ENCODE peak calls at places on chromosomes 5 and 9, in seven cellular contexts. M is vagina, L is AG08395, J is upper lobe of left lung, D is iPS-NIHi11, W is HTR-8/SVneo, A is left cardiac atrium. B is an unnamed sample.

GRCh38 chr5:82393951-82394350 is 115.8 kb upstream of the RPS23 start:
- DNase-seq in M (no peak), L (no peak), J (no peak), D (no peak), W (no peak), A (no peak), B (no peak)

GRCh38 chr5:180141068-180141660 is 67.8 kb downstream of the RASGEF1C start:
- DNase-seq in M (no peak), L (no peak), J (no peak), D (no peak), W (no peak), A (no peak), B (no peak)

GRCh38 chr9:89820337-89820736 is 215.5 kb downstream of the GADD45G start:
- DNase-seq in M (no peak), L (no peak), J (no peak), D (no peak), W (no peak), A (no peak), B (no peak)

GRCh38 chr5:176492431-176492830 is 44.2 kb downstream of the FAF2 start:
- DNase-seq in M (no peak), L (peak; percentile 7), J (no peak), D (no peak), W (no peak), A (no peak), B (no peak)

GRCh38 chr5:40755093-40755406 is 711 bp downstream of the TTC33 start:
- DNase-seq in M (no peak), L (peak; percentile 79), J (no peak), D (peak; percentile 70), W (peak; percentile 91), A (peak; percentile 68), B (peak; percentile 64)

GRCh38 chr5:43772601-43773031 is 169.6 kb downstream of the NNT start:
- DNase-seq in M (no peak), L (no peak), J (no peak), D (no peak), W (peak; percentile 10), A (no peak), B (peak; percentile 10)

GRCh38 chr5:132947661-132948060 is 15.8 kb downstream of the AFF4 start:
- DNase-seq in M (no peak), L (peak; percentile 5), J (no peak), D (no peak), W (no peak), A (no peak), B (no peak)

GRCh38 chr5:154042751-154043150 is 4.0 kb downstream of the MFAP3 start:
- DNase-seq in M (no peak), L (peak; percentile 5), J (no peak), D (no peak), W (no peak), A (no peak), B (no peak)

GRCh38 chr9:86354048-86354881 is at the start of gene TUT7:
- DNase-seq in M (peak; percentile 97), L (peak; percentile 96), J (peak; percentile 100), D (peak; percentile 98), W (peak; percentile 83), A (peak; percentile 97), B (peak; percentile 97)

GRCh38 chr9:137430723-137431415 is 7.7 kb downstream of the NOXA1 start:
- DNase-seq in M (no peak), L (no peak), J (peak; percentile 73), D (no peak), W (no peak), A (peak; percentile 17), B (no peak)

GRCh38 chr5:140321796-140322195 is 18.9 kb upstream of the PFDN1 start:
- DNase-seq in M (no peak), L (no peak), J (no peak), D (no peak), W (no peak), A (peak; percentile 51), B (no peak)

GRCh38 chr5:152144556-152144955 is 219.9 kb upstream of the GLRA1 start:
- DNase-seq in M (no peak), L (no peak), J (no peak), D (no peak), W (no peak), A (no peak), B (no peak)

GRCh38 chr9:129121483-129121882 is 10.3 kb downstream of the PTPA start:
- DNase-seq in M (no peak), L (peak; percentile 50), J (no peak), D (no peak), W (no peak), A (no peak), B (no peak)

GRCh38 chr5:998975-999501 is 9.6 kb upstream of the NKD2 start:
- DNase-seq in M (no peak), L (no peak), J (no peak), D (no peak), W (no peak), A (peak; percentile 28), B (no peak)

GRCh38 chr5:157068339-157068738 is 9.4 kb upstream of the HAVCR1 start:
- DNase-seq in M (no peak), L (no peak), J (no peak), D (no peak), W (no peak), A (no peak), B (no peak)

GRCh38 chr9:4604678-4605095 is 57.4 kb upstream of the PLPP6 start:
- DNase-seq in M (no peak), L (peak; percentile 54), J (no peak), D (peak; percentile 58), W (peak; percentile 60), A (peak; percentile 43), B (peak; percentile 74)

GRCh38 chr5:34790087-34790486 is 48.9 kb upstream of the TTC23L start:
- DNase-seq in M (no peak), L (no peak), J (no peak), D (no peak), W (no peak), A (no peak), B (no peak)

GRCh38 chr5:91848453-91848852 is 465.3 kb upstream of the ARRDC3 start:
- DNase-seq in M (no peak), L (no peak), J (no peak), D (no peak), W (peak; percentile 46), A (no peak), B (no peak)

GRCh38 chr5:115179068-115179958 is 9.6 kb upstream of the TRIM36 start:
- DNase-seq in M (no peak), L (no peak), J (peak; percentile 88), D (peak; percentile 56), W (no peak), A (no peak), B (peak; percentile 28)

GRCh38 chr9:17761984-17762676 is 183.3 kb downstream of the SH3GL2 start:
- DNase-seq in M (no peak), L (no peak), J (no peak), D (no peak), W (no peak), A (no peak), B (no peak)

GRCh38 chr5:150481972-150482406 is 25.9 kb upstream of the NDST1 start:
- DNase-seq in M (no peak), L (no peak), J (no peak), D (no peak), W (no peak), A (no peak), B (no peak)

GRCh38 chr5:91225848-91226686 is 157.1 kb downstream of the ARRDC3 start:
- DNase-seq in M (no peak), L (no peak), J (no peak), D (peak; percentile 65), W (no peak), A (no peak), B (peak; percentile 74)

GRCh38 chr9:89802809-89803355 is 198.1 kb downstream of the GADD45G start:
- DNase-seq in M (no peak), L (no peak), J (peak; percentile 17), D (no peak), W (no peak), A (peak; percentile 68), B (no peak)

GRCh38 chr5:174972291-174972690 is 247.9 kb downstream of the MSX2 start:
- DNase-seq in M (no peak), L (no peak), J (no peak), D (no peak), W (no peak), A (no peak), B (no peak)

GRCh38 chr5:17666726-17667235 is 32.5 kb downstream of the TAF11L14 start:
- DNase-seq in M (no peak), L (no peak), J (no peak), D (no peak), W (no peak), A (no peak), B (no peak)

GRCh38 chr5:82749453-82749852 is 327.7 kb downstream of the TMEM167A start:
- DNase-seq in M (no peak), L (no peak), J (no peak), D (no peak), W (no peak), A (no peak), B (no peak)

GRCh38 chr9:87498816-87499454 is 1.3 kb downstream of the DAPK1 start:
- DNase-seq in M (no peak), L (no peak), J (no peak), D (no peak), W (no peak), A (no peak), B (peak; percentile 6)

GRCh38 chr9:70477146-70477745 is 62.8 kb upstream of the KLF9 start:
- DNase-seq in M (no peak), L (no peak), J (no peak), D (no peak), W (no peak), A (no peak), B (no peak)

GRCh38 chr5:31833005-31833404 is 194.1 kb downstream of the PDZD2 start:
- DNase-seq in M (no peak), L (no peak), J (no peak), D (no peak), W (no peak), A (no peak), B (no peak)

GRCh38 chr9:91059713-91060112 is 258.1 kb downstream of the SYK start:
- DNase-seq in M (peak; percentile 40), L (peak; percentile 47), J (no peak), D (no peak), W (no peak), A (no peak), B (no peak)

GRCh38 chr5:173657745-173658422 is 41.4 kb upstream of the BOD1 start:
- DNase-seq in M (no peak), L (no peak), J (no peak), D (no peak), W (no peak), A (no peak), B (no peak)

GRCh38 chr5:84779206-84779605 is 394.5 kb upstream of the EDIL3 start:
- DNase-seq in M (no peak), L (no peak), J (no peak), D (no peak), W (no peak), A (no peak), B (no peak)

GRCh38 chr5:56475689-56476486 is 242.8 kb upstream of the ANKRD55 start:
- DNase-seq in M (no peak), L (no peak), J (no peak), D (no peak), W (no peak), A (no peak), B (no peak)

GRCh38 chr5:134651531-134651930 is 2.9 kb downstream of the SEC24A start:
- DNase-seq in M (no peak), L (no peak), J (no peak), D (no peak), W (no peak), A (no peak), B (no peak)

GRCh38 chr5:33379757-33380156 is 61.0 kb upstream of the TARS1 start:
- DNase-seq in M (no peak), L (no peak), J (no peak), D (peak; percentile 76), W (no peak), A (no peak), B (no peak)

GRCh38 chr9:121760571-121760970 is 109.1 kb downstream of the DAB2IP start:
- DNase-seq in M (no peak), L (no peak), J (no peak), D (no peak), W (no peak), A (no peak), B (no peak)

GRCh38 chr5:31965227-31965626 is 208.9 kb downstream of the GOLPH3 start:
- DNase-seq in M (no peak), L (no peak), J (no peak), D (peak; percentile 25), W (no peak), A (no peak), B (no peak)

B was measured in Calu3.